ENCODE peak calls at places on chromosomes 3 and 15, in six cellular contexts. One of them, this sample, is unnamed.

GRCh38 chr15:45429974-45430792 is 51.8 kb upstream of the GATM start:
- DNase-seq in cardiac fibroblast: peak
- DNase-seq in ovary: peak
- DNase-seq in RWPE2: peak
- DNase-seq in dorsolateral prefrontal cortex: peak
- DNase-seq in psoas muscle: peak
- DNase-seq in this sample: peak

GRCh38 chr15:71508081-71508682 is 302.2 kb upstream of the NR2E3 start:
- DNase-seq in cardiac fibroblast: peak
- DNase-seq in ovary: no peak
- DNase-seq in RWPE2: no peak
- DNase-seq in dorsolateral prefrontal cortex: no peak
- DNase-seq in psoas muscle: no peak
- DNase-seq in this sample: no peak

GRCh38 chr3:84108442-84108971 is 850.3 kb upstream of the CADM2 start:
- DNase-seq in cardiac fibroblast: peak
- DNase-seq in ovary: no peak
- DNase-seq in RWPE2: no peak
- DNase-seq in dorsolateral prefrontal cortex: no peak
- DNase-seq in psoas muscle: no peak
- DNase-seq in this sample: peak

GRCh38 chr3:155330356-155330755 is 36.9 kb upstream of the STRIT1 start:
- DNase-seq in cardiac fibroblast: no peak
- DNase-seq in ovary: no peak
- DNase-seq in RWPE2: no peak
- DNase-seq in dorsolateral prefrontal cortex: no peak
- DNase-seq in psoas muscle: no peak
- DNase-seq in this sample: no peak

GRCh38 chr15:74954515-74954914 is 2.1 kb downstream of the RPP25 start:
- DNase-seq in cardiac fibroblast: peak
- DNase-seq in ovary: peak
- DNase-seq in RWPE2: no peak
- DNase-seq in dorsolateral prefrontal cortex: no peak
- DNase-seq in psoas muscle: no peak
- DNase-seq in this sample: peak

GRCh38 chr3:163622384-163622783 is 1455.9 kb downstream of the SI start:
- DNase-seq in cardiac fibroblast: peak
- DNase-seq in ovary: no peak
- DNase-seq in RWPE2: no peak
- DNase-seq in dorsolateral prefrontal cortex: no peak
- DNase-seq in psoas muscle: no peak
- DNase-seq in this sample: no peak

GRCh38 chr3:72739521-72740466 is 108.5 kb downstream of the SHQ1 start:
- DNase-seq in cardiac fibroblast: peak
- DNase-seq in ovary: no peak
- DNase-seq in RWPE2: no peak
- DNase-seq in dorsolateral prefrontal cortex: no peak
- DNase-seq in psoas muscle: no peak
- DNase-seq in this sample: no peak

GRCh38 chr3:52842424-52842823 is 7.6 kb upstream of the MUSTN1 start:
- DNase-seq in cardiac fibroblast: no peak
- DNase-seq in ovary: no peak
- DNase-seq in RWPE2: no peak
- DNase-seq in dorsolateral prefrontal cortex: no peak
- DNase-seq in psoas muscle: no peak
- DNase-seq in this sample: no peak

GRCh38 chr3:194001728-194002459 is 134.1 kb upstream of the HES1 start:
- DNase-seq in cardiac fibroblast: no peak
- DNase-seq in ovary: no peak
- DNase-seq in RWPE2: no peak
- DNase-seq in dorsolateral prefrontal cortex: no peak
- DNase-seq in psoas muscle: no peak
- DNase-seq in this sample: no peak

GRCh38 chr15:41233367-41233771 is 2.3 kb downstream of the CHP1 start:
- DNase-seq in cardiac fibroblast: peak
- DNase-seq in ovary: no peak
- DNase-seq in RWPE2: no peak
- DNase-seq in dorsolateral prefrontal cortex: peak
- DNase-seq in psoas muscle: no peak
- DNase-seq in this sample: peak

GRCh38 chr3:128348805-128349531 is 117.7 kb downstream of the DNAJB8 start:
- DNase-seq in cardiac fibroblast: peak
- DNase-seq in ovary: no peak
- DNase-seq in RWPE2: no peak
- DNase-seq in dorsolateral prefrontal cortex: peak
- DNase-seq in psoas muscle: no peak
- DNase-seq in this sample: peak

GRCh38 chr3:11085078-11085840 is 69.0 kb upstream of the HRH1 start:
- DNase-seq in cardiac fibroblast: peak
- DNase-seq in ovary: no peak
- DNase-seq in RWPE2: no peak
- DNase-seq in dorsolateral prefrontal cortex: no peak
- DNase-seq in psoas muscle: no peak
- DNase-seq in this sample: no peak

GRCh38 chr3:48879307-48879993 is 19.2 kb downstream of the SLC25A20 start:
- DNase-seq in cardiac fibroblast: no peak
- DNase-seq in ovary: no peak
- DNase-seq in RWPE2: no peak
- DNase-seq in dorsolateral prefrontal cortex: no peak
- DNase-seq in psoas muscle: no peak
- DNase-seq in this sample: no peak

GRCh38 chr3:190811775-190812480 is 50.6 kb downstream of the GMNC start:
- DNase-seq in cardiac fibroblast: peak
- DNase-seq in ovary: no peak
- DNase-seq in RWPE2: no peak
- DNase-seq in dorsolateral prefrontal cortex: no peak
- DNase-seq in psoas muscle: no peak
- DNase-seq in this sample: peak

GRCh38 chr15:64456634-64457108 is 3.7 kb upstream of the ZNF609 start:
- DNase-seq in cardiac fibroblast: no peak
- DNase-seq in ovary: no peak
- DNase-seq in RWPE2: no peak
- DNase-seq in dorsolateral prefrontal cortex: no peak
- DNase-seq in psoas muscle: no peak
- DNase-seq in this sample: peak

GRCh38 chr3:127768346-127769008 is 53.8 kb downstream of the MGLL start:
- DNase-seq in cardiac fibroblast: peak
- DNase-seq in ovary: no peak
- DNase-seq in RWPE2: no peak
- DNase-seq in dorsolateral prefrontal cortex: no peak
- DNase-seq in psoas muscle: peak
- DNase-seq in this sample: peak

GRCh38 chr15:74242296-74242929 is 6.3 kb downstream of the CCDC33 start:
- DNase-seq in cardiac fibroblast: peak
- DNase-seq in ovary: no peak
- DNase-seq in RWPE2: no peak
- DNase-seq in dorsolateral prefrontal cortex: no peak
- DNase-seq in psoas muscle: peak
- DNase-seq in this sample: peak

GRCh38 chr3:71495708-71496472 is 87.6 kb downstream of the FOXP1 start:
- DNase-seq in cardiac fibroblast: peak
- DNase-seq in ovary: no peak
- DNase-seq in RWPE2: no peak
- DNase-seq in dorsolateral prefrontal cortex: no peak
- DNase-seq in psoas muscle: no peak
- DNase-seq in this sample: peak
- H3K4me3 ChIP-seq in cardiac fibroblast: no peak
- H3K4me3 ChIP-seq in ovary: peak
- H3K4me3 ChIP-seq in RWPE2: peak
- H3K4me3 ChIP-seq in dorsolateral prefrontal cortex: no peak
- H3K4me3 ChIP-seq in psoas muscle: no peak
- H3K4me3 ChIP-seq in this sample: peak

GRCh38 chr15:66622677-66623076 is 56.9 kb upstream of the LCTL start:
- DNase-seq in cardiac fibroblast: no peak
- DNase-seq in ovary: no peak
- DNase-seq in RWPE2: no peak
- DNase-seq in dorsolateral prefrontal cortex: no peak
- DNase-seq in psoas muscle: no peak
- DNase-seq in this sample: peak
- H3K4me3 ChIP-seq in cardiac fibroblast: no peak
- H3K4me3 ChIP-seq in ovary: no peak
- H3K4me3 ChIP-seq in RWPE2: no peak
- H3K4me3 ChIP-seq in dorsolateral prefrontal cortex: peak
- H3K4me3 ChIP-seq in psoas muscle: no peak
- H3K4me3 ChIP-seq in this sample: no peak

DNA sequence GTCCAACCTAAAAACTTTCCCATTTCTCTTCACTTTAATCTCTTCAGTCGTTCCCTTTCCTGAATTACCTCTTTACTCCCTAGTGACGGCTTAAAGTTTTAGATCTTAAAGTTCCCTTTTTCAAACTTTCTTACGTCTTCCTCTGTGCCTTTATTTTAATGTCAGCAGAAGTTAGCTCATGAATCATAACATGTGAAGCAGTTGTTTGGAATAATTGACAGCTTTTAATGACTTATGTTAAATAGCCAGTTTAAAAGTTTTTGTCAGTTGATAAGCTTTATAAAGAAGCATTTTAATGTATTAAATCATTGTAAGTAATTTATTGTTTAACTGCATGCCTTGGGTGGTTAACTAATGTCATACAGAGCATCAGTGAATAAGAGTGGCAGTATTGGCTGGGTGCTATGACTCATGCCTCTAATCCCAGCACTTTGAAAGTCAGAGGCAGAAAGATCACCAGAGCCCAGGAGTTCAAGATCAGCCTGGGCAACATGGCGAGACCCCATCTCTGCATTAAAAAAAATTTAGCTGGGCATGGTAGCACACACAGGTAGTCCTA is 33.9 kb downstream of the PIK3CA start:
- DNase-seq in cardiac fibroblast: peak
- DNase-seq in ovary: no peak
- DNase-seq in RWPE2: no peak
- DNase-seq in dorsolateral prefrontal cortex: no peak
- DNase-seq in psoas muscle: no peak
- DNase-seq in this sample: no peak
- H3K4me3 ChIP-seq in cardiac fibroblast: no peak
- H3K4me3 ChIP-seq in ovary: no peak
- H3K4me3 ChIP-seq in RWPE2: no peak
- H3K4me3 ChIP-seq in dorsolateral prefrontal cortex: no peak
- H3K4me3 ChIP-seq in psoas muscle: no peak
- H3K4me3 ChIP-seq in this sample: no peak

DNA sequence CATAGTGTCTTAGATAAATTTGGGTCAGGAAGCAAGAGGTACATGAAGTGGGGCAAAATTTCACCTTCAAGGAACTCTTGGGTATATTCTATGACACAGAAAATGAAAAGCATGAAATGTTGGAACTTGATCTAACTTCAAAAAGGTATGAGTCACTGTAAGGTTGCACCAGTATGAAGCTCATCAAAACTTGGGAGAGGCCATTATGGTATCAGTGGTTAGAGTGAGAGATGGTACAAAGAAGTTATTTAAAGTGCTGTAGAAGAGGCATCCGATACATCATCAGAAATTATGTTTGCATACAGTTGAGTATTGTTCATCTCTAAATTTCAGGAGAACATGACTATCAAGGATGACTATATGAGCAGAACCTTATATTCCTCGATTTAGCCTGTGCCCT is 302.9 kb upstream of the SUCLG2 start:
- DNase-seq in cardiac fibroblast: no peak
- DNase-seq in ovary: no peak
- DNase-seq in RWPE2: no peak
- DNase-seq in dorsolateral prefrontal cortex: no peak
- DNase-seq in psoas muscle: no peak
- DNase-seq in this sample: no peak
- H3K4me3 ChIP-seq in cardiac fibroblast: no peak
- H3K4me3 ChIP-seq in ovary: no peak
- H3K4me3 ChIP-seq in RWPE2: no peak
- H3K4me3 ChIP-seq in dorsolateral prefrontal cortex: no peak
- H3K4me3 ChIP-seq in psoas muscle: no peak
- H3K4me3 ChIP-seq in this sample: no peak

GRCh38 chr15:22949074-22949547 is 31.1 kb downstream of the CYFIP1 start:
- DNase-seq in cardiac fibroblast: peak
- DNase-seq in ovary: peak
- DNase-seq in RWPE2: peak
- DNase-seq in dorsolateral prefrontal cortex: peak
- DNase-seq in psoas muscle: peak
- DNase-seq in this sample: peak
- H3K4me3 ChIP-seq in cardiac fibroblast: peak
- H3K4me3 ChIP-seq in ovary: no peak
- H3K4me3 ChIP-seq in RWPE2: no peak
- H3K4me3 ChIP-seq in dorsolateral prefrontal cortex: peak
- H3K4me3 ChIP-seq in psoas muscle: peak
- H3K4me3 ChIP-seq in this sample: peak

GRCh38 chr15:58026552-58026951 is 39.0 kb downstream of the ALDH1A2 start:
- DNase-seq in cardiac fibroblast: no peak
- DNase-seq in ovary: no peak
- DNase-seq in RWPE2: no peak
- DNase-seq in dorsolateral prefrontal cortex: no peak
- DNase-seq in psoas muscle: no peak
- DNase-seq in this sample: no peak
- H3K4me3 ChIP-seq in cardiac fibroblast: no peak
- H3K4me3 ChIP-seq in ovary: no peak
- H3K4me3 ChIP-seq in RWPE2: no peak
- H3K4me3 ChIP-seq in dorsolateral prefrontal cortex: no peak
- H3K4me3 ChIP-seq in psoas muscle: no peak
- H3K4me3 ChIP-seq in this sample: no peak

This sample was measured in fibroblast of villous mesenchyme.